ENCODE peak calls at places on chromosomes 11 and 22, in five cellular contexts. A, O, U, H and S are unnamed samples.

GRCh38 chr11:72446929-72447753 is 12.8 kb upstream of the CLPB start:
- DNase-seq in U (peak), H (peak), O (peak), A (no peak), S (peak)

GRCh38 chr22:21816787-21817496 is 50.5 kb downstream of the MAPK1 start:
- DNase-seq in H (peak), A (peak), U (peak), O (no peak), S (peak)

GRCh38 chr11:22256876-22257275 is 64.0 kb downstream of the ANO5 start:
- DNase-seq in A (no peak), U (no peak), H (no peak), O (no peak), S (no peak)

GRCh38 chr22:48276933-48277867 is 1514.8 kb downstream of the TBC1D22A start:
- DNase-seq in O (no peak), H (no peak), A (no peak), U (no peak), S (no peak)

GRCh38 chr22:50153056-50153755 is 17.3 kb upstream of the PANX2 start:
- DNase-seq in H (no peak), U (no peak), A (no peak), O (no peak), S (no peak)

GRCh38 chr11:132648841-132649240 is 883.5 kb downstream of the OPCML start:
- DNase-seq in U (peak), H (peak), A (no peak), O (no peak), S (no peak)

GRCh38 chr11:86408845-86409244 is 34.2 kb downstream of the CCDC81 start:
- DNase-seq in H (no peak), A (no peak), O (no peak), U (no peak), S (peak)

GRCh38 chr11:11391796-11392195 is 38.7 kb upstream of the CSNK2A3 start:
- DNase-seq in A (no peak), O (no peak), U (peak), H (peak), S (peak)

GRCh38 chr11:94934362-94934761 is 39.0 kb downstream of the CWC15 start:
- DNase-seq in A (no peak), U (peak), H (peak), O (peak), S (peak)

GRCh38 chr11:132685174-132685611 is 847.1 kb downstream of the OPCML start:
- DNase-seq in U (peak), O (no peak), H (peak), A (no peak), S (peak)

GRCh38 chr11:77276271-77276670 is 25.2 kb downstream of the GDPD4 start:
- DNase-seq in O (no peak), A (no peak), H (no peak), U (no peak), S (no peak)

GRCh38 chr22:37544955-37545702 is 15.2 kb upstream of the CDC42EP1 start:
- DNase-seq in H (peak), O (peak), U (peak), A (no peak), S (peak)

GRCh38 chr11:8828580-8829358 is 82.2 kb upstream of the AKIP1 start:
- DNase-seq in H (peak), A (no peak), U (peak), O (no peak), S (no peak)

GRCh38 chr22:41305646-41306045 is 4.3 kb downstream of the ZC3H7B start:
- DNase-seq in U (no peak), O (no peak), A (no peak), H (peak), S (peak)

GRCh38 chr11:68989936-68990606 is 9.3 kb upstream of the MRGPRD start:
- DNase-seq in U (no peak), A (no peak), O (no peak), H (no peak), S (no peak)

GRCh38 chr11:14105446-14105845 is 142.9 kb downstream of the SPON1 start:
- DNase-seq in U (no peak), O (no peak), H (no peak), A (no peak), S (no peak)

GRCh38 chr11:56473252-56473651 is at the start of gene OR5M3:
- DNase-seq in A (no peak), O (no peak), U (no peak), H (no peak), S (no peak)

GRCh38 chr11:30730011-30730410 is 143.9 kb upstream of the MPPED2 start:
- DNase-seq in H (no peak), U (no peak), O (no peak), A (no peak), S (no peak)

GRCh38 chr22:49595465-49596078 is 232.1 kb downstream of the BRD1 start:
- DNase-seq in A (no peak), H (no peak), U (no peak), O (no peak), S (no peak)

GRCh38 chr11:2096919-2097301 is 42.3 kb downstream of the IGF2 start:
- DNase-seq in U (no peak), H (no peak), A (no peak), O (peak), S (no peak)

GRCh38 chr11:7416080-7416479 is 69.2 kb upstream of the OLFML1 start:
- DNase-seq in O (no peak), H (no peak), U (no peak), A (no peak), S (no peak)

GRCh38 chr11:117313828-117314768 is 2.0 kb downstream of the BACE1 start:
- DNase-seq in A (no peak), U (no peak), O (no peak), H (no peak), S (no peak)

GRCh38 chr22:31082606-31083376 is 1.7 kb downstream of the SMTN start:
- DNase-seq in A (no peak), H (peak), O (peak), U (peak), S (peak)

GRCh38 chr11:78229106-78229505 is 40.4 kb downstream of the USP35 start:
- DNase-seq in H (no peak), A (no peak), U (no peak), O (no peak), S (no peak)

GRCh38 chr22:20084547-20085413 is 4.7 kb downstream of the DGCR8 start:
- DNase-seq in O (peak), U (no peak), A (no peak), H (no peak), S (peak)

GRCh38 chr11:117408356-117408755 is 80.7 kb downstream of the CEP164 start:
- DNase-seq in A (no peak), H (no peak), O (no peak), U (no peak), S (no peak)

GRCh38 chr11:68840661-68841653 is 759 bp downstream of the CPT1A start:
- DNase-seq in U (no peak), O (peak), H (peak), A (no peak), S (peak)

GRCh38 chr22:43841742-43842141 is 20.6 kb downstream of the SULT4A1 start:
- DNase-seq in A (no peak), U (no peak), O (no peak), H (no peak), S (no peak)

GRCh38 chr22:44210721-44211120 is 30.0 kb downstream of the PARVG start:
- DNase-seq in O (no peak), U (peak), A (no peak), H (peak), S (peak)

GRCh38 chr11:60786811-60787567 is 1.9 kb downstream of the MS4A10 start:
- DNase-seq in A (no peak), H (peak), O (no peak), U (peak), S (peak)

DNA sequence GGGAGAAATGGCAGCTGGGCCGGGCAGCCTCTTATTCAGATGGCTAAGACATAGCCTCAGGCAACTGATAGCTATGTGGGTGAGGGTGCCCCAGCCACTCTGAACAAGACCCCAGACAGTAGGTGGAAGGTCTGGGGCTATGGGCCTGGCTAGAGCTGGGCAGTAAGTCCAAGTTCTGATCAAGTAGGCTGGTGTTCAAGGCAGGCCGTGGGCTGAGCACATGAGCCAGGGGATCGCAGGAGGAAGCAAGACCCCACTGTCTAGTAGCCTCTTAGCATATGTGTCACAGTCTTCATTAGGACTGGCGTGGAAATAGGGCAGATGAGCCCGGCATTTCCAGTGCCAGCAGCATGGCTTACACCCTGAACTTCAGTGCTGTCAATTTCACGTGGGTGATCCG is 192.1 kb downstream of the ADAMTS15 start:
- DNase-seq in U (no peak), A (no peak), H (no peak), O (no peak), S (no peak)
- H3K4me3 ChIP-seq in U (no peak), A (no peak), H (no peak), O (no peak), S (no peak)

GRCh38 chr22:33108037-33108436 is 49.9 kb upstream of the SYN3 start:
- DNase-seq in H (no peak), U (no peak), O (no peak), A (no peak), S (no peak)

GRCh38 chr22:33105501-33105911 is 47.3 kb upstream of the SYN3 start:
- DNase-seq in A (no peak), H (no peak), O (no peak), U (no peak), S (no peak)

GRCh38 chr22:33099593-33099992 is 41.4 kb upstream of the SYN3 start:
- DNase-seq in H (no peak), O (no peak), U (no peak), A (no peak), S (no peak)

GRCh38 chr22:33101550-33101949 is 43.4 kb upstream of the SYN3 start:
- DNase-seq in U (no peak), A (no peak), H (no peak), O (no peak), S (no peak)

GRCh38 chr22:33104192-33104591 is 46.0 kb upstream of the SYN3 start:
- DNase-seq in A (no peak), O (no peak), U (no peak), H (no peak), S (no peak)
- TF ChIP-seq CTCF in A (no peak), O (no peak), U (no peak), H (no peak), S (no peak)

GRCh38 chr11:114915871-114916270 is 237.5 kb downstream of the NXPE2 start:
- DNase-seq in U (no peak), H (no peak), A (no peak), O (no peak), S (no peak)
- H3K4me3 ChIP-seq in U (no peak), H (no peak), A (no peak), O (no peak), S (no peak)

DNA sequence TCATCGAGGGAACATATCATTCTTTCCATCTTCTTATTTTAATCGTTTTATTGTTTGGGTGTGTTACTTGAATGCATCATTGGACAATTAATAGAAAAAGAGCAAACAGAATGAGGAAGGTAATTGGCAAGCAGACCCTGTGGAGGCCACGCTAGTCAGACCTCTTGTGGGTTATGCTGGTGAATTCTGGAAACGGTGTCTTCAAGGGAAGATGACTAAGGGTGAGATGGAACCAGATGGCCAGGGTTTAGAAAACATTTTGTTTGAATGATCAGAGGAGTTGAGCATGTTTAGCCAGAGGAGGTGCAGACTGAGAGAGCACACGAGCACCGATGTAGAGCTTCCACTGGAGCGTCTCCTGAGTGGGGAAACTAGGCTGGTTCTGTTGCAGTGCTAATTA is 8.5 kb downstream of the ST14 start:
- DNase-seq in O (no peak), A (no peak), H (peak), U (peak), S (no peak)
- TF ChIP-seq CTCF in O (no peak), A (no peak), H (no peak), U (no peak), S (no peak)

DNA sequence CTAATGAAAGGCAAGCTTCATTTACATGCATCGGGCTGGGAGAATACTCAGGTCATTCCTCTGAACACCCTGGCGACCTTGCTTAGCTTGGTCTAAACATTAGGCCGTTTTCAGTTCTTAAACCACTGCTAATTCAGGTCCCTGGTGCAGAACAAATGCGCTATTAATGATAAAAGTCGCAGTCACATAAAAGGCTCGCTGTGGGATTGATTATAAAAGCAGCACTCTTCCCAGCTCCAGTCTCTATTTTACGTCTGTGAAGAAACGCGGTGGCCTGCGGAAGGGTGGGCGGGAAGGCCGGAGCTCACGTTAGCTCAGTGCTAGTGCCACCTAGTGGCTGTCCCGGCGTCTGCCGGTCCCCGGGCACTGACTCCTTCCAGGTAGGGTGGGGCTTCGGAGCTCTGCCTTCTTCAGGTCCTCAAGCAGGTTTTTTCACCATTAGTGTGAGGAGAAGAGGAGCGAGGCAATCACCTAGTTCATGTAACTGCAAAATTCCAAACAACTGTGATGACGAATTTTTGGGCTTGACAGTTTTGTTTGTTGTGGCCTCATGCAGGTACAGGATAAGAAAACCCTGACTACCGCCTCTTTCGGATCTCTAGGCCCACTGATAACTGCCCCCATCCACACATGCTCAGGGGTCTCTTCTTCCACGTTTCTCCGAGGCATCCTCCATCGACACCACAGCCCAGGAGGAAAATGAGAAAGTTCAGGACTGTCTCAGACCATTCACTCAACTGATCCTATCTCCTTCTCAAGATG is 66.5 kb upstream of the CLMP start:
- DNase-seq in U (peak), O (peak), A (peak), H (peak), S (peak)
- H3K4me3 ChIP-seq in U (peak), O (peak), A (no peak), H (no peak), S (peak)

GRCh38 chr11:17827006-17827405 is 92.4 kb downstream of the KCNC1 start:
- DNase-seq in A (no peak), U (no peak), H (no peak), O (peak), S (no peak)
- TF ChIP-seq CTCF in A (peak), U (peak), H (peak), O (peak), S (peak)

GRCh38 chr11:121249039-121249663 is 43.4 kb upstream of the SC5D start:
- DNase-seq in A (no peak), U (peak), O (peak), H (peak), S (peak)
- H3K4me3 ChIP-seq in A (peak), U (no peak), O (no peak), H (no peak), S (no peak)

GRCh38 chr11:65227879-65228278 is 33.9 kb upstream of the POLA2 start:
- DNase-seq in A (no peak), H (no peak), U (no peak), O (no peak), S (no peak)

GRCh38 chr11:65224939-65225283 is 36.9 kb upstream of the POLA2 start:
- DNase-seq in U (peak), H (peak), A (no peak), O (peak), S (peak)

GRCh38 chr11:65226103-65226442 is 35.7 kb upstream of the POLA2 start:
- DNase-seq in O (no peak), H (no peak), A (no peak), U (no peak), S (no peak)

GRCh38 chr11:65223031-65223430 is 38.7 kb upstream of the POLA2 start:
- DNase-seq in U (no peak), A (no peak), O (no peak), H (no peak), S (no peak)

GRCh38 chr11:65225284-65226102 is 36.3 kb upstream of the POLA2 start:
- DNase-seq in U (peak), H (peak), A (no peak), O (peak), S (peak)
- TF ChIP-seq CTCF in U (peak), H (peak), A (peak), O (peak), S (peak)